ENCODE peak calls at places on chromosomes 12 and 14, in five cellular contexts. B is K562, T is GM12878, U is HEK293T, H is HepG2. J is an unnamed sample.

GRCh38 chr12:99130808-99131538 is 485.9 kb downstream of the APAF1 start:
- DNase-seq in B (no peak), T (peak; percentile 50), U (no peak), H (no peak), J (no peak)

GRCh38 chr12:49470986-49471385 is 67.8 kb upstream of the KCNH3 start:
- DNase-seq in B (no peak), T (no peak), U (no peak), H (no peak), J (no peak)

GRCh38 chr14:84108746-84109457 is 1421.0 kb upstream of the FLRT2 start:
- DNase-seq in B (no peak), T (no peak), U (no peak), H (no peak), J (no peak)

GRCh38 chr12:16581416-16581815 is 24.5 kb downstream of the LMO3 start:
- DNase-seq in B (no peak), T (no peak), U (no peak), H (peak; percentile 23), J (no peak)

GRCh38 chr14:104134061-104134965 is 4.1 kb upstream of the KIF26A start:
- DNase-seq in B (no peak), T (no peak), U (no peak), H (no peak), J (peak; percentile 20)

GRCh38 chr14:95097385-95097784 is 59.9 kb downstream of the DICER1 start:
- DNase-seq in B (no peak), T (no peak), U (no peak), H (no peak), J (no peak)

GRCh38 chr14:97978336-97978735 is 1181.2 kb downstream of the VRK1 start:
- DNase-seq in B (peak; percentile 2), T (no peak), U (peak; percentile 55), H (no peak), J (peak; percentile 56)

GRCh38 chr12:116835484-116835883 is 45.8 kb downstream of the HRK start:
- DNase-seq in B (no peak), T (no peak), U (no peak), H (no peak), J (no peak)

GRCh38 chr12:120940799-120941198 is 36.6 kb upstream of the SPPL3 start:
- DNase-seq in B (no peak), T (no peak), U (no peak), H (no peak), J (no peak)

GRCh38 chr12:122366685-122367475 is 55.6 kb downstream of the CLIP1 start:
- DNase-seq in B (peak; percentile 46), T (no peak), U (no peak), H (peak; percentile 84), J (no peak)

GRCh38 chr12:34292736-34293625 is 270.7 kb downstream of the ALG10 start:
- DNase-seq in B (peak; percentile 42), T (no peak), U (no peak), H (peak; percentile 5), J (no peak)
- TF ChIP-seq FOXM1 in B (no peak), T (no peak), U (no peak), H (no peak), J (no peak)

DNA sequence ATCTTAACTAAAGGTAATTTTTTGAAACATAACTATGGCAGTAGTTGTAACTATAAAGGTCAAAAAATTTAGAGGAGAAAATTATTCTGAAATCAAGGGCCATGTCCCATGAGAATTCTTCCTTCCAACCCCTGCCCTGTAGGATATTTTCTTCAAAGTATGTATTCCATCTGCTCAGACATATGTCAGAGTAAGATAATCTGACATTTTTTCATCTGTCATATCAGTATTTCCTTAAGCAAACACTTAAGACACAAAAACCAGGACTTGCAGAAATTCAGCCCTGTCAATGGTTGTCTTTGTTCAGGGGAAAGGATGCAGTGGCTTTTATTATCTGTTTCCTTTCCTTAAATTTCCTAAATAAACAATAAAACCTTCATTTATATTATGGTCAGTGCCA is 36.4 kb downstream of the ACSS3 start:
- DNase-seq in B (no peak), T (no peak), U (no peak), H (no peak), J (no peak)
- TF ChIP-seq FOXM1 in B (no peak), T (no peak), U (no peak), H (no peak), J (no peak)

DNA sequence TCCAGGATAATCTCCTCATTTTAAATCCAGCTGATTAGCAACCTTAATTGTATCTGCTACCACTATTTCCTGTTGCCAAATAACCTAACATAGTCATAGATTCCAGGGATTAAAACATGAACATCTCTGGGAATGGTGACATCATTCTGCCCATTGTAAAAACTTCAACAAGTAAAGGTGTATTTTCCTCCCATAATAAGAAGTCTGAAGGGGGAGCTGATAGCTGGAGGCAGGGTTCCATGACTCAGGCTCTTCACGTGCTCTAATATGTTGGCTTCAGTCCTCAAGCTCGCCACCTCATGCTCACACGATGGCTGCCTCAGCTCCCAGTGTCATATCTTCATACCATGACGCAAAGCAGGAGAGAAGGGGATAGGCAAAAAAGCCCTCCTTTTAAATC is 172.0 kb upstream of the VASH1 start:
- DNase-seq in B (no peak), T (no peak), U (no peak), H (no peak), J (no peak)
- TF ChIP-seq FOXM1 in B (no peak), T (no peak), U (no peak), H (no peak), J (no peak)

DNA sequence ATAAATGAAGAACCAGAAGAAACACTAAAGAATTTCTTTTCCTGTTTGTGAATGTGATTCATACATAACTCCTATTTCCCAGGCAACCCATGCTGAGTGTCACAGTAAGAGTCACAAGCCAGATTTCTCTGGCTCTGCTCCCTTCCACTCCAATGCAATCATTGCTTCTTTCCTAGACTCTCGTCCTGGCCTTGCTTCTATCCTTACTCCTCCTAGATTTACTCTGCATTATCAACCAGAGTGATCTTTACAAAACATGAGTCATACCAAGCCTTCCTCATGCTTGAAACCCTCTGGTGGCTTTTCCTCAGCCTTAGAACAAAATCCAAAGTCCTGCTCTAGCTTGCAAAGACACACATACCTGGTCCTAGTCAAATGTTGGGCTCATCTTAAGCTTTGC is 13.3 kb downstream of the IL22 start:
- DNase-seq in B (peak; percentile 22), T (no peak), U (no peak), H (no peak), J (no peak)
- TF ChIP-seq FOXM1 in B (no peak), T (no peak), U (no peak), H (no peak), J (no peak)

DNA sequence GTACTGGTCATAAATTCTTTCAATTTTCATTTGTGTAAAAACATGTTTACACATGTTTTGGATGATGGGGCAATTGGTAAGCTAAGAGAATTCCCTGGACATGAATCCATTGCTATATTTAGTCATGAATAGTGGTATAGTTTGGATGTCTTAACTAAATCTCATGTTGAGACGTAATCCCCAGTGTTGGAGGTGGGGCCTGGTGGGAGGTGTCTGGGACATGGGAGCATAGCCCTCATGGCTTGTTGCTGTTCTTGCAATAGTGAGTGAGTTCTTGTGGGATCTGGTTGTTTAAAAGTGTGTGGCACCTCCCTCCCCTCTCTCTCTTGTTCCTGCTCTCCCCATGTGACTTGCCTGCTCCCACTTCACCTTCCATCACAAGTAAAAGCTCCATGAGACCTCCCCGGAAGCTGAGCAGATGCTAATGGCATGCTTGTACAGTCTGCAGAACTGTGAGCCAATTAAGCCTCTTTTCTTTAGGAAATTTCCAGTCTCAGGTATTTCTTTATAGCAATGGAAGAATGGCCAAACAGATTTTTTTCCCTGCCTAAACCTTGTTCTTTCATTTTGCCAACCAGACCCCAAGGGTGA is 33.6 kb downstream of the CTSG start:
- DNase-seq in B (no peak), T (no peak), U (no peak), H (no peak), J (no peak)
- TF ChIP-seq FOXM1 in B (no peak), T (no peak), U (no peak), H (no peak), J (no peak)

GRCh38 chr12:20213851-20214250 is 154.5 kb upstream of the PDE3A start:
- DNase-seq in B (no peak), T (no peak), U (no peak), H (no peak), J (no peak)
- TF ChIP-seq FOXM1 in B (no peak), T (no peak), U (no peak), H (no peak), J (no peak)

DNA sequence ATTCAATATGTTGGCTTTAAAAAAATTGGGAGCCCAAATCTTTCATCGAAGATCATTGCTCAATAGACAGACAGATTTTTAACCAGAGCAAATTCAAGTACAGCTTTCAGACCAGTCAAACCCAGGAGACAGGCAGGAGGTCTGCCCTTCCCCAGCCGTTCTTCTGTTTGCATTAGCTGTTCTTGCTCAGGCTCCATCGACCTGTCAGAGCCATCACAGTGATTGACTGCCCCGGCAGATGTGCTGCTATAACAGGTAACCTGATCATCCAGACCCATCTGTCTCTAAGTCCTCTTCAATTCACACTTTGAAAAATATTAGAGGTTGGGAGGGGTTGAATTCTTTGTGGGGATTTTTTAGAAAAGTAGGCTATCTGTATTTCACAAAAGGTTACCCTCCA is 453.5 kb downstream of the FOXG1 start:
- DNase-seq in B (no peak), T (no peak), U (no peak), H (no peak), J (no peak)
- TF ChIP-seq FOXM1 in B (no peak), T (no peak), U (no peak), H (no peak), J (no peak)

DNA sequence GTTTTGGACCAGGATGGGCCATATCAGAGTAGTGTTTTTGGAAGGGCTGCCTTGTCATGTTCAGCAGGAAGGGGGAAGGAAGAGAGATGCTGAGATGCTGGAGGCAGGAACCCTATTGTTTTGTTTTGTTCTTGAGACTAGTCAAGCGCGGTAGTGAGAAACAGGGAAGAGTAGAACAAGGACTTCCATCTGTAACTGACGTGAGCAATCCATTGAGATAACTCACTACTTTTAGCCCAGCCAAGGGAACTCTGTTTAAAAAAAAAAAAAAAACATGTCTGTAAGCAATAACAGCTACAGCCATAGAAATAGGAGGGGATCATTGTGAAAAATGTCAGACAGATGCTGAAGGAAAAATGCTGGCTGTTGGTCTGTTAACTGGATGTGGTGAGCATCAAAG is 34.0 kb downstream of the CD9 start:
- DNase-seq in B (no peak), T (no peak), U (no peak), H (no peak), J (no peak)
- TF ChIP-seq FOXM1 in B (no peak), T (no peak), U (no peak), H (no peak), J (no peak)

DNA sequence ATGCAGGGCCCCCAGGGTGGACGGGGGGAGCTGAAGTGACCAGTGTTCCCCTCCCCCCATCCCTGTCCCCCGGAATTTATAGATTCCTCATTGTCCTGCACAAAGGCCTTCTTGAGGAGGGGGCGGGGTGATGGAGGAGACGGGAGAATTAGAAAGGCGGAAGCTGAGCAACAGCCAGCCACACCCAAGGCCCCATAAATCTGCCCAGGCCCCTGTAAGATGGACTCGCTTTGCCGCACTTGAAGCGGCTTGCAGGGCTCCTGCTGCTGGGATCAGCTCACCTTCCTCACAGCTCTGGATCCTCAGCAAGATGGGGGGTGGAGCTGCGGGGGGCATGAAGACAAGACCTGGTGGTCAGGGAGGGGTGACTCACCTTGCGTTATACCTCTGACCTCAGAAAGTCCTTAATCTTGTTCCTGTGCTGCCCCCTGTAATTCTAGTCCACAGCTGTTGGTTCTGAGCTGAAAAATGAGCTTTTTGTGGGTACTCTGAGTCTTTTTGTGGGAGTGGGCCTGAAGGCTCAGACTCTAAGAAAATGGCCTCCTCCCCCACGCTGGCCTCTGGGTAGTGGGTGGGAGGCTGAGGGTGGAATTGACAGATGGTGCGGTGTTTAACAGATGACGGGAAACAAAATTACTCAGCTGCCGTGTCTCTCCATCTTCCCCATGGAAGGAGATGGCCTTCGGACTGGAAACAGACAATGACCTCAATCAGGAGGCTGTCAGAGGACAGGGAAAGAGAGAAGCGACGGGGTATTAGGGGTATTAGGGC is 15.8 kb upstream of the ANKRD33 start:
- DNase-seq in B (peak; percentile 23), T (no peak), U (no peak), H (no peak), J (no peak)
- TF ChIP-seq FOXM1 in B (no peak), T (no peak), U (no peak), H (no peak), J (no peak)

J was measured in SK-N-SH.